ENCODE peak calls at places on chromosomes 2 and 18, in five cellular contexts. F, T, N, H and C are unnamed samples.

GRCh38 chr2:881204-881918 is 69.3 kb upstream of the SNTG2 start:
- DNase-seq in H (no peak), N (no peak), F (no peak), T (no peak), C (no peak)

GRCh38 chr2:141942006-141942789 is 188.6 kb downstream of the LRP1B start:
- DNase-seq in N (no peak), T (no peak), H (no peak), F (no peak), C (no peak)

GRCh38 chr18:76911440-76911839 is 89.1 kb downstream of the ZNF236 start:
- DNase-seq in F (no peak), H (no peak), N (no peak), T (no peak), C (no peak)

GRCh38 chr18:42258301-42258965 is 303.4 kb downstream of the PIK3C3 start:
- DNase-seq in N (no peak), T (no peak), H (no peak), F (no peak), C (no peak)

GRCh38 chr2:162212366-162212765 is 30.9 kb downstream of the FAP start:
- DNase-seq in T (no peak), H (no peak), N (no peak), F (no peak), C (no peak)

GRCh38 chr2:31428001-31428418 is 13.5 kb upstream of the XDH start:
- DNase-seq in H (peak), T (no peak), N (no peak), F (no peak), C (no peak)

GRCh38 chr2:22812065-22812680 is 572.8 kb upstream of the KLHL29 start:
- DNase-seq in F (no peak), T (no peak), H (no peak), N (no peak), C (no peak)

GRCh38 chr2:211093743-211094303 is 537.4 kb downstream of the CPS1 start:
- DNase-seq in T (no peak), N (no peak), H (no peak), F (no peak), C (no peak)

GRCh38 chr2:186099772-186100171 is 361.2 kb downstream of the FSIP2 start:
- DNase-seq in T (no peak), H (no peak), N (no peak), F (no peak), C (no peak)

GRCh38 chr2:124339709-124340108 is 314.6 kb downstream of the CNTNAP5 start:
- DNase-seq in H (no peak), N (no peak), T (no peak), F (no peak), C (peak)

GRCh38 chr2:94762600-94762999 is 108.6 kb upstream of the TEKT4 start:
- DNase-seq in N (no peak), H (no peak), F (no peak), T (no peak), C (no peak)

GRCh38 chr2:41042343-41042742 is 590.5 kb upstream of the SLC8A1 start:
- DNase-seq in F (no peak), N (no peak), H (no peak), T (no peak), C (peak)

GRCh38 chr2:110748489-110748867 is 16.1 kb downstream of the ACOXL start:
- DNase-seq in T (no peak), H (no peak), N (peak), F (no peak), C (no peak)

DNA sequence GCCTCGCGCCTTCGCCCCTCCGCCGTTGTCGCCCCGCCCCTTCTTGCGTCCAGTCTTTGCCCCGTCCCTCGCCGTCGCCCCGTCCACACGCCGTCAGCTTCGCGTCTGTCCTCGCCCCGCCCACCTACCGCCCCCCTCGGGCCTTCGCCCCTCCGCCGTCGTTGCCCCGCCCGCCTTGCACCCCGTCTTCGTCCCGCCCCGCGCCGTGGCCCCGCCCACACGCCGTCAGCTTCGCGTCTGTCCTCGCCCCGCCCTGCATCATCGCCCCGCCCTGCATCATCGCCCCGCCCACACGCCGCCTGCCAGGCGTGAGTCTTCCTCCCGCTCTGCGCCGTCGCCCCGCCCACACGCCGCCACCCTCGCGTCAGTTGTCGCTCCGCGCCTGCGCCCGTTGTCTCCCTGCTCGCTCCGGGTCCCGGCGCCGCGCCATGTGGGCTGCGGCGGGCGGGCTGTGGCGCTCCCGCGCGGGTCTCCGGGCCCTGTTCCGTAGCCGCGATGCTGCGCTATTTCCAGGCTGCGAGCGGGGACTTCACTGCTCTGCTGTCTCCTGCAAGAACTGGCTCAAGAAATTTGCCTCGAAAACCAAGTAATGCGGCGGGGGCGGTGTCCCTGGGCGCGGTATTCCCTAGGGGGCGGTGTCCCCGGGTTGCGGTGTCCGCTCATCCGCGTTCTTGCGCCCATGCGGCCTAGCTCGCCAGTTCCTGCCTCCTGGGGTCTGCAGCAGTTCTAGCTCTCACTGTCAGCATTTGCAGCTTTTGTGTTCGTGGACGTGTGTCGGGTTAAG is at the start of gene RBFA:
- DNase-seq in H (peak), F (peak), T (peak), N (peak), C (peak)
- TF ChIP-seq CTCF in H (peak), F (no peak), T (no peak), N (no peak), C (peak)

GRCh38 chr2:26317377-26318105 is 28.4 kb upstream of the SELENOI start:
- DNase-seq in T (no peak), N (no peak), F (no peak), H (no peak), C (no peak)

GRCh38 chr2:26316845-26317244 is 29.1 kb upstream of the SELENOI start:
- DNase-seq in T (no peak), N (no peak), H (no peak), F (no peak), C (no peak)

GRCh38 chr2:26313446-26313845 is 32.5 kb upstream of the SELENOI start:
- DNase-seq in F (no peak), H (no peak), N (no peak), T (no peak), C (no peak)

GRCh38 chr2:26314243-26314642 is 31.7 kb upstream of the SELENOI start:
- DNase-seq in H (no peak), N (no peak), F (no peak), T (peak), C (no peak)

GRCh38 chr2:26316041-26316440 is 29.9 kb upstream of the SELENOI start:
- DNase-seq in T (no peak), H (peak), F (no peak), N (no peak), C (no peak)
- TF ChIP-seq CTCF in T (no peak), H (peak), F (no peak), N (no peak), C (peak)

GRCh38 chr2:238299803-238300202 is 11.4 kb upstream of the PER2 start:
- DNase-seq in N (no peak), T (no peak), H (peak), F (peak), C (no peak)
- TF ChIP-seq CTCF in N (no peak), T (no peak), H (no peak), F (no peak), C (no peak)

GRCh38 chr2:59583173-59583765 is 970.2 kb downstream of the BCL11A start:
- DNase-seq in H (no peak), F (no peak), N (no peak), T (no peak), C (no peak)

GRCh38 chr2:59585657-59586056 is 967.8 kb downstream of the BCL11A start:
- DNase-seq in N (no peak), H (no peak), T (peak), F (no peak), C (no peak)

GRCh38 chr2:59589881-59590280 is 963.6 kb downstream of the BCL11A start:
- DNase-seq in N (no peak), T (peak), F (no peak), H (no peak), C (no peak)

GRCh38 chr2:59590802-59591201 is 962.7 kb downstream of the BCL11A start:
- DNase-seq in F (no peak), N (no peak), H (no peak), T (no peak), C (no peak)

DNA sequence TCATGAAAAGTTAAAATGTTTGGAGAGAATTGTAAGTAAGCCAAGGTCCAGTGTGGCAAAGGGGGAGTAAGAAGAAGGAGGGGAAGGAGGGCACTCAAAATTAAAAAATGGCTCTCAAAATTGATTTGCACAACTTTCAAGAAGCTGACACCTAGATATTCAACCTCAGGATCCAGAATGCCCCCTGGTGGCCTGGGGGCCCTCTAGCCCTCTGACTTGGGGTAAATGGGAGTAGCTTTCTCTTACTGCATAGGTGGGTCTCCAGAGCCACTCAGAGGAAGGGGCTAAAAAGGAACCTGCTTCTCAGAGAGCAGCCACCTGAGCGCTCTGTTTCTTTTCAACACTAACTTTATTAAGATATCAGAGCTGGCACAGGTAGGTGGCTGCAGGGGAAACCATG is 968.5 kb downstream of the BCL11A start:
- DNase-seq in T (peak), H (peak), F (peak), N (no peak), C (no peak)
- TF ChIP-seq CTCF in T (peak), H (no peak), F (no peak), N (no peak), C (peak)

DNA sequence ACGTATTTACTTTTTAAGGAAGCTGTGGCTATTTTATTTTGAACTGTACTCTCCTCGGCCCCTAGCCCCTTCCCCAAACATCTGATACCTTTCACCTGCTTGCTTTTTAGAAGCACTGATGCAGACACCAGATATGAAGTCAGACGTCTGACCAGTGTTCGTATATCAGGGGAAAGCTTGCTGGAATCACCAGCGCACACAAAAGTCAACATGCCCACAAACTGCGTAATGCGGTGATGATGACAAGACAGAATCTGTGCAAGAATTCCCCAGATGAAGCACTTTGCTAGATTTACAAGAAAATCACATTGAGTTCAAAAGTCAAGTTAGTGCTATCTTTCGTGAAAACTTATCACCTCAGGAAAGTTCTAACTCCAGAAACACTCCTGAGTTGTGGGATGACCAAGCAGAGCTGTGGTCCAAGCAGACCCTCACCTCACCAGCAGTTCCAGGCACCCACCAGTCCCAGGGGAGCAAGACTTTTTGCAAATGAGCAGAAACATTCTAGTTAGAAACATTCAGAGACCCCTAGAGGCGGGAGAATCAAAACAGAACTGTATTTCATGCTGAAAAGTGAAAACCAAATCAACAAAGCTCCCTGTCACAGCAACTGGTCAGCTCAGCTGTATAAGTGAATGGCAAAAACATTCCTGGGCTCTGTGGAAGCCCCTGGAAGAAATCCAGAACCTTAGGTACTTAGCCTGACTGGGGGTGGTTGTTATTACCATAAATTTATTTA is 55.7 kb downstream of the INO80C start:
- DNase-seq in T (no peak), H (no peak), N (no peak), F (no peak), C (peak)
- TF ChIP-seq CTCF in T (no peak), H (no peak), N (peak), F (no peak), C (peak)

DNA sequence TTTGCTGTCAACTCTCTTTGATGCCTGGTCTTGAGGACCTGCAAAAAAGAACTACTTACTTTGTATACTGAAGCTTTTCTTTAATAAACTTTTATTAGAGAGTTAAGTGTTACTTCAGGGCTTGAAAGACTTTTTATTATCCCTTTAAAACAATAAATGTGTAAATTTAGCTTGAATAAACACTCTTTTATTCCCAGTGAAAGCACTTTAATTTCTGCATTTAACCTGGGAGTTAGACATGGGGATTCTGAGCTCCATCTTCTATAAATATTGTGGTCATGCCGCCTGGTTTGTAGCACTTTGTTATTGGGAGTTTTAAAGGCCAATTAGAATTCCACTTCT is 17.8 kb upstream of the E2F6 start:
- DNase-seq in N (no peak), F (no peak), T (no peak), H (no peak), C (no peak)
- TF ChIP-seq CTCF in N (no peak), F (no peak), T (no peak), H (no peak), C (no peak)

GRCh38 chr2:158533009-158533408 is 76.3 kb downstream of the PKP4 start:
- DNase-seq in F (no peak), T (no peak), N (no peak), H (no peak), C (no peak)

GRCh38 chr2:158529379-158530110 is 72.8 kb downstream of the PKP4 start:
- DNase-seq in F (no peak), T (no peak), N (no peak), H (no peak), C (no peak)

GRCh38 chr2:158530829-158531228 is 74.1 kb downstream of the PKP4 start:
- DNase-seq in T (no peak), F (no peak), H (no peak), N (no peak), C (no peak)
- TF ChIP-seq CTCF in T (no peak), F (no peak), H (no peak), N (no peak), C (peak)